ENCODE peak calls at places on chromosome 16, in seven cellular contexts. I is transverse colon, P is breast epithelium, R is A549, Q is IMR-90, W is prostate gland, F is stomach. D is an unnamed sample.
A peak's percentile ranks its signal among the peaks of the same experiment; 100 is the strongest.

GRCh38 chr16:49158029-49158642 is 123.5 kb downstream of the CBLN1 start:
- DNase-seq in I (peak; percentile 26), W (no peak), F (no peak), Q (peak; percentile 33), R (peak; percentile 21), P (no peak), D (peak; percentile 52)

GRCh38 chr16:69613283-69614154 is 47.8 kb downstream of the NFAT5 start:
- DNase-seq in Q (peak; percentile 56), F (no peak), I (peak; percentile 19), R (peak; percentile 54), W (peak; percentile 49), P (no peak), D (no peak)

GRCh38 chr16:53998024-53998810 is 288.4 kb downstream of the IRX3 start:
- DNase-seq in R (peak; percentile 16), F (no peak), I (no peak), Q (no peak), W (no peak), P (no peak), D (no peak)

GRCh38 chr16:86823125-86823524 is 244.8 kb downstream of the FOXL1 start:
- DNase-seq in W (no peak), I (no peak), Q (no peak), P (no peak), F (no peak), R (no peak), D (no peak)

GRCh38 chr16:63816304-63816703 is 1305.6 kb downstream of the CDH11 start:
- DNase-seq in P (no peak), W (no peak), Q (no peak), I (no peak), F (no peak), R (no peak), D (no peak)

GRCh38 chr16:67034478-67034877 is 5.5 kb downstream of the CBFB start:
- DNase-seq in Q (peak; percentile 66), F (no peak), W (no peak), P (no peak), R (no peak), I (no peak), D (no peak)

GRCh38 chr16:17211797-17212196 is 259.0 kb downstream of the XYLT1 start:
- DNase-seq in Q (no peak), F (no peak), R (peak; percentile 8), P (no peak), I (no peak), W (no peak), D (no peak)

GRCh38 chr16:67191995-67192681 is at the start of gene E2F4:
- DNase-seq in Q (peak; percentile 92), R (peak; percentile 92), I (peak; percentile 93), F (peak; percentile 93), W (peak; percentile 89), P (peak; percentile 90), D (peak; percentile 95)

GRCh38 chr16:30609002-30609927 is 924 bp downstream of the ZNF689 start:
- DNase-seq in W (peak; percentile 35), Q (peak; percentile 23), I (peak; percentile 58), P (no peak), F (peak; percentile 54), R (no peak), D (peak; percentile 63)

GRCh38 chr16:73166972-73167550 is 119.1 kb upstream of the ZFHX3 start:
- DNase-seq in W (no peak), Q (no peak), R (no peak), P (no peak), F (no peak), I (no peak), D (no peak)

GRCh38 chr16:82094942-82095540 is 60.0 kb downstream of the HSD17B2 start:
- DNase-seq in I (no peak), R (no peak), F (no peak), W (no peak), Q (no peak), P (no peak), D (no peak)

GRCh38 chr16:56643080-56643778 is 4.8 kb downstream of the MT1A start:
- DNase-seq in P (peak; percentile 75), R (peak; percentile 85), W (peak; percentile 55), F (peak; percentile 89), I (peak; percentile 89), Q (no peak), D (peak; percentile 67)

GRCh38 chr16:27745348-27745747 is 195.4 kb downstream of the KATNIP start:
- DNase-seq in W (no peak), P (no peak), F (no peak), R (peak; percentile 25), I (no peak), Q (peak; percentile 23), D (no peak)

GRCh38 chr16:54780266-54780665 is 150.4 kb upstream of the IRX5 start:
- DNase-seq in P (no peak), F (no peak), Q (no peak), R (no peak), I (no peak), W (no peak), D (no peak)

GRCh38 chr16:61277849-61278248 is 758.4 kb downstream of the CDH8 start:
- DNase-seq in F (no peak), P (no peak), Q (no peak), I (no peak), R (no peak), W (no peak), D (no peak)

GRCh38 chr16:76386784-76387183 is 109.6 kb downstream of the CNTNAP4 start:
- DNase-seq in F (no peak), I (no peak), P (no peak), R (peak; percentile 13), W (no peak), Q (no peak), D (no peak)

GRCh38 chr16:27759947-27760844 is 210.3 kb downstream of the KATNIP start:
- DNase-seq in I (no peak), F (no peak), Q (no peak), W (no peak), P (no peak), R (no peak), D (no peak)

GRCh38 chr16:54936979-54937672 is 6.5 kb downstream of the IRX5 start:
- DNase-seq in W (peak; percentile 84), P (peak; percentile 83), R (peak; percentile 54), I (no peak), F (no peak), Q (no peak), D (peak; percentile 59)

GRCh38 chr16:576823-577201 is 7.0 kb downstream of the PIGQ start:
- DNase-seq in R (no peak), I (no peak), W (no peak), F (no peak), Q (no peak), P (no peak), D (no peak)

DNA sequence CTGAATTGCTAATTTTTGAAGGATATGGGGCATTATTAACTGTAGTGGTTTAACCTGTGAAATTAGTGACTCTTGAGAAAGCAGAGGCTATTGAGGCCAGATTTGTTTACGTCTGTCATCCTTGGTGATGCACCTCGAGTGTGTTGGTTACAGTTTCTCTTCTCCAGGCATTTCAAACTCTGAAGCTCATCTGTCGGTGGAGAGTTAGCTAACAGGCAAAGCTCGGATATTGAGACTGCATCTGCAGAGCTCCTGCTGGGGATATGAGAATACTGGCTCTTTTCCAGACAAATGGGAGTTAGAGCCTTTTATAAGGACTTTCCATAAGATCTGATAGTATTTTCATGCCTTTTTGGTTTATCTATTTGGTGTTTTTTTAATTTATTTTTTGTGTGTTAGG is 6.7 kb downstream of the CLEC16A start:
- DNase-seq in I (no peak), R (no peak), Q (peak; percentile 59), P (no peak), W (no peak), F (no peak), D (no peak)
- H3K4me1 ChIP-seq in I (peaks cover 9% of the 10 kb centered on the region), R (peaks cover 11% of the 10 kb centered on the region), Q (peaks cover 20% of the 10 kb centered on the region), P (no peaks in the 10 kb centered on the region), W (peaks cover 9% of the 10 kb centered on the region), F (peaks cover 11% of the 10 kb centered on the region), D (peaks cover 24% of the 10 kb centered on the region)

DNA sequence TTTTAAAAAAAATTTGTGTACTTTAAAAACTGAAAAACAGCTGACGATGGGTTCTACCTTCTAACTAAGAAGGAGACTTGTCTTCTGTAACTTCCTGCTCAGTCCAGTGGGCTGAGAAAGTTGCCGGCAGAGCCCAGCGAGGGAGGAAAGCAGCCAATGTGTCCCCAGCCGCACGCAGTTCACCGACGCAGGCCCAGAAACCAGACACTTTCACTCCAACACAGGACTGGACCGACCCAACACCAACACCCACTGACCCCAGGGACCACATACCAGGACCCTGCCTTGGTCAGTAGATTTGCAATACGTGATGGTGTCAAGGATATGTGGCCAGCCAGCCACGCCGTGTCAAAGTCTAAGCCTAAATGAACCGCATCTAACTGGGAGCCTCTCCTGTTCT is 25.5 kb downstream of the TRAP1 start:
- DNase-seq in W (no peak), Q (no peak), I (no peak), P (no peak), F (no peak), R (no peak), D (no peak)
- TF ChIP-seq POLR2A in W (no peak), Q (no peak), I (no peak), P (no peak), F (no peak), R (no peak), D (no peak)

DNA sequence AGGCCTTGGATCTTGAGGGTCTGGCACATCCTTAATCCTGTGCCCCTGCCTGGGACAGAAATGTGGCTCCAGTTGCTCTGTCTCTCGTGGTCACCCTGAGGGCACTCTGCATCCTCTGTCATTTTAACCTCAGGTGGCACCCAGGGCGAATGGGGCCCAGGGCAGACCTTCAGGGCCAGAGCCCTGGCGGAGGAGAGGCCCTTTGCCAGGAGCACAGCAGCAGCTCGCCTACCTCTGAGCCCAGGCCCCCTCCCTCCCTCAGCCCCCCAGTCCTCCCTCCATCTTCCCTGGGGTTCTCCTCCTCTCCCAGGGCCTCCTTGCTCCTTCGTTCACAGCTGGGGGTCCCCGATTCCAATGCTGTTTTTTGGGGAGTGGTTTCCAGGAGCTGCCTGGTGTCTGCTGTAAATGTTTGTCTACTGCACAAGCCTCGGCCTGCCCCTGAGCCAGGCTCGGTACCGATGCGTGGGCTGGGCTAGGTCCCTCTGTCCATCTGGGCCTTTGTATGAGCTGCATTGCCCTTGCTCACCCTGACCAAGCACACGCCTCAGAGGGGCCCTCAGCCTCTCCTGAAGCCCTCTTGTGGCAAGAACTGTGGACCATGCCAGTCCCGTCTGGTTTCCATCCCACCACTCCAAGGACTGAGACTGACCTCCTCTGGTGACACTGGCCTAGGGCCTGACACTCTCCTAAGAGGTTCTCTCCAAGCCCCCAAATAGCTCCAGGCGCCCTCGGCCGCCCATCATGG is 4.0 kb upstream of the ADGRG3 start:
- DNase-seq in F (no peak), R (no peak), I (no peak), Q (no peak), W (no peak), P (no peak), D (no peak)
- TF ChIP-seq CTCF in F (no peak), R (no peak), I (no peak), Q (no peak), W (no peak), P (no peak), D (no peak)

GRCh38 chr16:74573622-74574021 is 33.3 kb downstream of the GLG1 start:
- DNase-seq in W (no peak), Q (no peak), I (no peak), R (no peak), P (no peak), F (no peak), D (no peak)
- H3K4me1 ChIP-seq in W (no peaks in the 10 kb centered on the region), Q (peaks cover 10% of the 10 kb centered on the region), I (peaks cover 29% of the 10 kb centered on the region), R (peaks cover 15% of the 10 kb centered on the region), P (no peaks in the 10 kb centered on the region), F (peaks cover 17% of the 10 kb centered on the region), D (no peaks in the 10 kb centered on the region)

D was measured in testis.